ENCODE peak calls at places on chromosome 22, in eight cellular contexts. One of them, this sample, is unnamed.

GRCh38 chr22:36571991-36572390 is 43.0 kb upstream of the EIF3D start:
- DNase-seq in A549: no peak
- DNase-seq in cardiac fibroblast: no peak
- DNase-seq in tibial artery: no peak
- DNase-seq in mesothelial cell of epicardium: no peak
- DNase-seq in cardiac muscle cell: no peak
- DNase-seq in HFF-Myc: no peak
- DNase-seq in gastrocnemius medialis: no peak
- DNase-seq in this sample: no peak

GRCh38 chr22:20584872-20585639 is 77.6 kb downstream of the MED15 start:
- DNase-seq in tibial artery: no peak
- DNase-seq in cardiac fibroblast: no peak
- DNase-seq in cardiac muscle cell: no peak
- DNase-seq in gastrocnemius medialis: no peak
- DNase-seq in mesothelial cell of epicardium: no peak
- DNase-seq in A549: no peak
- DNase-seq in HFF-Myc: no peak
- DNase-seq in this sample: no peak

GRCh38 chr22:19791243-19791642 is 30.7 kb downstream of the TBX1 start:
- DNase-seq in cardiac muscle cell: no peak
- DNase-seq in A549: no peak
- DNase-seq in mesothelial cell of epicardium: no peak
- DNase-seq in cardiac fibroblast: no peak
- DNase-seq in HFF-Myc: no peak
- DNase-seq in gastrocnemius medialis: no peak
- DNase-seq in tibial artery: no peak
- DNase-seq in this sample: no peak

GRCh38 chr22:41538583-41538982 is 5.7 kb downstream of the POLR3H start:
- DNase-seq in mesothelial cell of epicardium: no peak
- DNase-seq in A549: no peak
- DNase-seq in tibial artery: no peak
- DNase-seq in cardiac muscle cell: no peak
- DNase-seq in HFF-Myc: no peak
- DNase-seq in cardiac fibroblast: no peak
- DNase-seq in gastrocnemius medialis: no peak
- DNase-seq in this sample: no peak

GRCh38 chr22:26053737-26054316 is 115.4 kb upstream of the SEZ6L start:
- DNase-seq in A549: no peak
- DNase-seq in gastrocnemius medialis: no peak
- DNase-seq in cardiac fibroblast: no peak
- DNase-seq in HFF-Myc: no peak
- DNase-seq in tibial artery: no peak
- DNase-seq in mesothelial cell of epicardium: no peak
- DNase-seq in cardiac muscle cell: no peak
- DNase-seq in this sample: no peak

GRCh38 chr22:19359554-19360299 is 68.2 kb upstream of the CLTCL1 start:
- DNase-seq in tibial artery: no peak
- DNase-seq in A549: no peak
- DNase-seq in cardiac fibroblast: no peak
- DNase-seq in mesothelial cell of epicardium: no peak
- DNase-seq in cardiac muscle cell: no peak
- DNase-seq in gastrocnemius medialis: no peak
- DNase-seq in HFF-Myc: no peak
- DNase-seq in this sample: no peak

GRCh38 chr22:40932396-40932795 is 18.8 kb upstream of the RBX1 start:
- DNase-seq in gastrocnemius medialis: no peak
- DNase-seq in mesothelial cell of epicardium: no peak
- DNase-seq in cardiac muscle cell: no peak
- DNase-seq in A549: no peak
- DNase-seq in HFF-Myc: no peak
- DNase-seq in cardiac fibroblast: no peak
- DNase-seq in tibial artery: no peak
- DNase-seq in this sample: no peak

GRCh38 chr22:48037618-48038017 is 1275.2 kb downstream of the TBC1D22A start:
- DNase-seq in tibial artery: no peak
- DNase-seq in mesothelial cell of epicardium: no peak
- DNase-seq in A549: no peak
- DNase-seq in cardiac fibroblast: no peak
- DNase-seq in cardiac muscle cell: no peak
- DNase-seq in HFF-Myc: no peak
- DNase-seq in gastrocnemius medialis: no peak
- DNase-seq in this sample: no peak

GRCh38 chr22:47591016-47591415 is 828.6 kb downstream of the TBC1D22A start:
- DNase-seq in gastrocnemius medialis: no peak
- DNase-seq in HFF-Myc: no peak
- DNase-seq in tibial artery: peak
- DNase-seq in mesothelial cell of epicardium: no peak
- DNase-seq in cardiac muscle cell: no peak
- DNase-seq in cardiac fibroblast: no peak
- DNase-seq in A549: no peak
- DNase-seq in this sample: no peak

DNA sequence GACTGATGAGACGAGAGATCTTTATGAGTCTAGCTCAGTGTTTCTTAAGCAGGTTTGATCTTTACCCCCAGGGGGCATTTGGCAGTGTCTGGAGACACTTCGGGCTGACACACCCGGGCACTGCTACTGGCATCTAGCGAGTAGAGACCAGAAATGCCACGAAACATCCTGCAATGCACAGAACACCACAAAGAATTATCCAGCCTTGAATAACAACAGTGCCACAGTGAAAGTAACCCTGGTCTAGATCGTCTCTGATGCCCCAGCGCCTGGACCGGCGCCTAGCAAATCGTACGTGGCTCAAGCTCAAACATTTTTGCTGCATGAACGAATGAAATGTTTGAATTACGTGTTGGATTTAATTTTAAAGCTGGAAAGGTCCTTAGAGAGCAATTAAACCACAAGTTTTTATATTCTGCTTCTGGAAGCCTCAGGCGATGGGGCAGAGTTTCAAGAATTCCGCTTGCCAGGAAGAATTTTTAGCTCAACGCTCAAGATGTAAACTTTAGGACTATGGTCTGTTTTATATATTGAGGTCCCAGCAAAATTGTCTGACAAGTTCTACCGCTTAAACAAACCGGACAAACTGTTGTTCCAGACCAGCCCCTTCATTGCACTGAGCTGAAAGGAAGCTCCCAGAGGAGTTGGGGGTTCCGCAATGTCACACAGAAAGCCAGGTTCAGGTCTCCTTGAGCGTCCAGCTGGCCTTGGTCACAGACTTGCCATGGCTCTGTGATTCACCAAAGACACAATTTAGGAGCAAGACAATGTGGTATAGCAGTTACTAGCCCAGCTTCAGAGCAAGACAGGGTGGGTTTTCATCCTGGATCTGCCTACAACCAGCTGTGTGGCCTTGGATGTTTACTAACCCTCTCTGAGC is 44.2 kb upstream of the SMTN start:
- DNase-seq in A549: no peak
- DNase-seq in mesothelial cell of epicardium: no peak
- DNase-seq in tibial artery: peak
- DNase-seq in gastrocnemius medialis: no peak
- DNase-seq in HFF-Myc: peak
- DNase-seq in cardiac muscle cell: peak
- DNase-seq in cardiac fibroblast: peak
- DNase-seq in this sample: no peak
- TF ChIP-seq CTCF in A549: peak
- TF ChIP-seq CTCF in mesothelial cell of epicardium: no peak
- TF ChIP-seq CTCF in tibial artery: no peak
- TF ChIP-seq CTCF in gastrocnemius medialis: no peak
- TF ChIP-seq CTCF in HFF-Myc: peak
- TF ChIP-seq CTCF in cardiac muscle cell: peak
- TF ChIP-seq CTCF in cardiac fibroblast: peak
- TF ChIP-seq CTCF in this sample: no peak

GRCh38 chr22:44099696-44100095 is 75.6 kb downstream of the PARVB start:
- DNase-seq in A549: no peak
- DNase-seq in tibial artery: no peak
- DNase-seq in HFF-Myc: no peak
- DNase-seq in mesothelial cell of epicardium: no peak
- DNase-seq in gastrocnemius medialis: no peak
- DNase-seq in cardiac fibroblast: no peak
- DNase-seq in cardiac muscle cell: no peak
- DNase-seq in this sample: no peak

GRCh38 chr22:44103735-44104134 is 77.0 kb upstream of the PARVG start:
- DNase-seq in mesothelial cell of epicardium: no peak
- DNase-seq in cardiac fibroblast: no peak
- DNase-seq in A549: no peak
- DNase-seq in cardiac muscle cell: no peak
- DNase-seq in HFF-Myc: no peak
- DNase-seq in gastrocnemius medialis: no peak
- DNase-seq in tibial artery: no peak
- DNase-seq in this sample: no peak

GRCh38 chr22:44100411-44100810 is 76.3 kb downstream of the PARVB start:
- DNase-seq in HFF-Myc: no peak
- DNase-seq in tibial artery: no peak
- DNase-seq in mesothelial cell of epicardium: no peak
- DNase-seq in cardiac fibroblast: no peak
- DNase-seq in cardiac muscle cell: no peak
- DNase-seq in gastrocnemius medialis: no peak
- DNase-seq in A549: no peak
- DNase-seq in this sample: no peak

GRCh38 chr22:44102121-44102520 is 78.0 kb downstream of the PARVB start:
- DNase-seq in HFF-Myc: no peak
- DNase-seq in cardiac muscle cell: no peak
- DNase-seq in gastrocnemius medialis: no peak
- DNase-seq in A549: no peak
- DNase-seq in cardiac fibroblast: no peak
- DNase-seq in tibial artery: no peak
- DNase-seq in mesothelial cell of epicardium: no peak
- DNase-seq in this sample: no peak

GRCh38 chr22:44102856-44103255 is 77.9 kb upstream of the PARVG start:
- DNase-seq in A549: no peak
- DNase-seq in cardiac muscle cell: no peak
- DNase-seq in tibial artery: no peak
- DNase-seq in gastrocnemius medialis: no peak
- DNase-seq in cardiac fibroblast: no peak
- DNase-seq in mesothelial cell of epicardium: no peak
- DNase-seq in HFF-Myc: no peak
- DNase-seq in this sample: no peak
- TF ChIP-seq CTCF in A549: no peak
- TF ChIP-seq CTCF in cardiac muscle cell: no peak
- TF ChIP-seq CTCF in tibial artery: no peak
- TF ChIP-seq CTCF in gastrocnemius medialis: no peak
- TF ChIP-seq CTCF in cardiac fibroblast: no peak
- TF ChIP-seq CTCF in mesothelial cell of epicardium: no peak
- TF ChIP-seq CTCF in HFF-Myc: no peak
- TF ChIP-seq CTCF in this sample: no peak

GRCh38 chr22:50014053-50014501 is 1.5 kb upstream of the IL17REL start:
- DNase-seq in mesothelial cell of epicardium: no peak
- DNase-seq in HFF-Myc: no peak
- DNase-seq in cardiac fibroblast: no peak
- DNase-seq in tibial artery: no peak
- DNase-seq in gastrocnemius medialis: no peak
- DNase-seq in A549: no peak
- DNase-seq in cardiac muscle cell: no peak
- DNase-seq in this sample: no peak

GRCh38 chr22:50015451-50016307 is 3.1 kb upstream of the IL17REL start:
- DNase-seq in cardiac muscle cell: no peak
- DNase-seq in gastrocnemius medialis: no peak
- DNase-seq in tibial artery: peak
- DNase-seq in A549: no peak
- DNase-seq in mesothelial cell of epicardium: no peak
- DNase-seq in cardiac fibroblast: no peak
- DNase-seq in HFF-Myc: no peak
- DNase-seq in this sample: no peak

GRCh38 chr22:50016308-50016987 is 3.9 kb upstream of the IL17REL start:
- DNase-seq in cardiac muscle cell: no peak
- DNase-seq in tibial artery: peak
- DNase-seq in A549: no peak
- DNase-seq in mesothelial cell of epicardium: no peak
- DNase-seq in HFF-Myc: no peak
- DNase-seq in gastrocnemius medialis: no peak
- DNase-seq in cardiac fibroblast: no peak
- DNase-seq in this sample: no peak

GRCh38 chr22:50016988-50017700 is 4.6 kb upstream of the IL17REL start:
- DNase-seq in A549: no peak
- DNase-seq in tibial artery: peak
- DNase-seq in mesothelial cell of epicardium: no peak
- DNase-seq in cardiac fibroblast: no peak
- DNase-seq in cardiac muscle cell: no peak
- DNase-seq in HFF-Myc: no peak
- DNase-seq in gastrocnemius medialis: no peak
- DNase-seq in this sample: peak

DNA sequence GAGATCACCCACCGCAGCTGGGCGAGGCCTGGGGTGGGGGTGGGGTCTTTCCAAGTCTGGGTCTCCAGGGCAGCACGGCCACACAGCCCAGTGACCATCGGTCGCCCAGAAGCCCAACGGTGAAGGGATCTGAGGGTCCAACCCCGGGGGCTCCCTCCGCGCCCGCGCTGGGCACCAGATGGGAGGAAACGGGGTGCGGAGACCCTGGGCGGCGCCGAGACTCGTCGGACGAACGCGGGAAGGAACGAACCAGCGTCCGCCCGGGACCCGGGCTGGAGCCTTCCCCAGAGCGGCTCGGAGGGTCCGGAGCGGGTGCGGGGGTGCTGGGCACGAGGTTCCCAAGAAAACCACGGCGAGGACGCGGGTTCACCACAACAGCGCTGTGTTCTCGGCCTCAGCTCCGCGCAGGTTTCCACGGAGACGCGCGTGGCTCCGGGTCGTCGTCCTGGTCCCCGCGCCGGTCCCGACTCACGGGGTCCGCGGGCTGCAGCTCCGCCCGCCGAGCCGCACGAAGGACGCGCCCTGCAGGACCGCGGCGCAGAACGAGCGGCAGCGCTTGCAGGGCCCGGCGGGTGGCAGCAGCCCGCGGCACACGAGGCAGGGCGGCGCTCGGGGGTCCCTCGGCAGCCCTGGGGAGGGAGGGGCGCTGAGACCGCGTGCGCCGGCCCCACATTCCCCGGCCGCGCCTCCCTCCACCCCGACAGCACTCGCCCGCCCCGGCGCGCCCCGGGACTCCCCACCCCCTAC is 2.3 kb upstream of the IL17REL start:
- DNase-seq in tibial artery: no peak
- DNase-seq in cardiac fibroblast: no peak
- DNase-seq in gastrocnemius medialis: no peak
- DNase-seq in A549: no peak
- DNase-seq in mesothelial cell of epicardium: no peak
- DNase-seq in HFF-Myc: no peak
- DNase-seq in cardiac muscle cell: no peak
- DNase-seq in this sample: no peak
- TF ChIP-seq CTCF in tibial artery: no peak
- TF ChIP-seq CTCF in cardiac fibroblast: no peak
- TF ChIP-seq CTCF in gastrocnemius medialis: no peak
- TF ChIP-seq CTCF in A549: no peak
- TF ChIP-seq CTCF in mesothelial cell of epicardium: no peak
- TF ChIP-seq CTCF in HFF-Myc: no peak
- TF ChIP-seq CTCF in cardiac muscle cell: no peak
- TF ChIP-seq CTCF in this sample: no peak

DNA sequence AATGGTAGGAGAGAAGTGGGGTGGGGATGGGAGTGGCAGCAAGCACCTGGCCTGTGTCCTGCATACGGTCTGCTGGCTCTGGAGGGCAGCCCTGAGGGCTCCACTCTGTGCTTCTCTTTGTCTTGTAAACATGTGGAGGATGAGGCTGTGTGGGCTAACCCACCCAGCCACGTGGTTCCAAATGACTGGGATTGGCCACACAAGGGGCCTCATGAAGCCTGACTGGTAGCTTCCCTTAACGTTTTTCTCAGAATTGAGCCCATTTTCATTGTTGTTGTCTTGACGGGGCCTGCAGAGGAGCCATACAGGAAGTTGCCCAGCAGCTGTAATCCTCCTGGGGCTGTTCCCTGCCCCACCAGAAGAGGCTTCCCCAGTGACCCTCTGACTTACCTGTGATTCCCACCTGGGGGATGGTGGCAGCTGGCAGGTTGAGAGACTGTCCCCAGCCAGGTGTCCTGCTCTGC is 18.0 kb downstream of the DERL3 start:
- DNase-seq in A549: no peak
- DNase-seq in tibial artery: no peak
- DNase-seq in gastrocnemius medialis: no peak
- DNase-seq in cardiac fibroblast: no peak
- DNase-seq in cardiac muscle cell: no peak
- DNase-seq in mesothelial cell of epicardium: no peak
- DNase-seq in HFF-Myc: no peak
- DNase-seq in this sample: no peak
- TF ChIP-seq CTCF in A549: no peak
- TF ChIP-seq CTCF in tibial artery: no peak
- TF ChIP-seq CTCF in gastrocnemius medialis: no peak
- TF ChIP-seq CTCF in cardiac fibroblast: no peak
- TF ChIP-seq CTCF in cardiac muscle cell: no peak
- TF ChIP-seq CTCF in mesothelial cell of epicardium: no peak
- TF ChIP-seq CTCF in HFF-Myc: no peak
- TF ChIP-seq CTCF in this sample: no peak